ENCODE peak calls at places on chromosomes 12 and 14, in six cellular contexts. One of them, this sample, is unnamed.

GRCh38 chr14:91869556-91869955 is 2.2 kb upstream of the TC2N start:
- DNase-seq in amniotic stem cell: no peak
- DNase-seq in cardiac muscle cell: no peak
- DNase-seq in T-helper 17 cell: no peak
- DNase-seq in fibroblast of the conjunctiva: no peak
- DNase-seq in tibial nerve: no peak
- DNase-seq in this sample: no peak

GRCh38 chr12:14567311-14568195 is at the start of gene PLBD1:
- DNase-seq in amniotic stem cell: no peak
- DNase-seq in cardiac muscle cell: peak; percentile 46
- DNase-seq in T-helper 17 cell: no peak
- DNase-seq in fibroblast of the conjunctiva: peak; percentile 39
- DNase-seq in tibial nerve: no peak
- DNase-seq in this sample: no peak

GRCh38 chr14:94097091-94097490 is 13.4 kb upstream of the IFI27 start:
- DNase-seq in amniotic stem cell: no peak
- DNase-seq in cardiac muscle cell: no peak
- DNase-seq in T-helper 17 cell: no peak
- DNase-seq in fibroblast of the conjunctiva: no peak
- DNase-seq in tibial nerve: no peak
- DNase-seq in this sample: no peak

GRCh38 chr14:27608377-27608776 is 1010.5 kb upstream of the NOVA1 start:
- DNase-seq in amniotic stem cell: no peak
- DNase-seq in cardiac muscle cell: no peak
- DNase-seq in T-helper 17 cell: no peak
- DNase-seq in fibroblast of the conjunctiva: no peak
- DNase-seq in tibial nerve: no peak
- DNase-seq in this sample: no peak

GRCh38 chr14:72075649-72076334 is 143.6 kb downstream of the RGS6 start:
- DNase-seq in amniotic stem cell: no peak
- DNase-seq in cardiac muscle cell: no peak
- DNase-seq in T-helper 17 cell: no peak
- DNase-seq in fibroblast of the conjunctiva: no peak
- DNase-seq in tibial nerve: no peak
- DNase-seq in this sample: no peak

GRCh38 chr12:55664826-55665225 is 28.1 kb downstream of the OR10P1 start:
- DNase-seq in amniotic stem cell: no peak
- DNase-seq in cardiac muscle cell: no peak
- DNase-seq in T-helper 17 cell: no peak
- DNase-seq in fibroblast of the conjunctiva: no peak
- DNase-seq in tibial nerve: no peak
- DNase-seq in this sample: no peak

GRCh38 chr14:102262894-102263462 is 42.0 kb downstream of the MOK start:
- DNase-seq in amniotic stem cell: no peak
- DNase-seq in cardiac muscle cell: no peak
- DNase-seq in T-helper 17 cell: no peak
- DNase-seq in fibroblast of the conjunctiva: no peak
- DNase-seq in tibial nerve: no peak
- DNase-seq in this sample: peak; percentile 88

GRCh38 chr12:120581998-120582397 is 796 bp upstream of the POP5 start:
- DNase-seq in amniotic stem cell: no peak
- DNase-seq in cardiac muscle cell: no peak
- DNase-seq in T-helper 17 cell: no peak
- DNase-seq in fibroblast of the conjunctiva: no peak
- DNase-seq in tibial nerve: no peak
- DNase-seq in this sample: no peak

GRCh38 chr14:75927564-75928087 is 54.2 kb downstream of the TGFB3 start:
- DNase-seq in amniotic stem cell: no peak
- DNase-seq in cardiac muscle cell: no peak
- DNase-seq in T-helper 17 cell: no peak
- DNase-seq in fibroblast of the conjunctiva: no peak
- DNase-seq in tibial nerve: no peak
- DNase-seq in this sample: no peak

GRCh38 chr12:58443273-58443980 is 476.9 kb downstream of the LRIG3 start:
- DNase-seq in amniotic stem cell: no peak
- DNase-seq in cardiac muscle cell: peak; percentile 13
- DNase-seq in T-helper 17 cell: peak; percentile 5
- DNase-seq in fibroblast of the conjunctiva: no peak
- DNase-seq in tibial nerve: no peak
- DNase-seq in this sample: no peak

GRCh38 chr12:109387425-109388166 is 39.9 kb downstream of the MYO1H start:
- DNase-seq in amniotic stem cell: no peak
- DNase-seq in cardiac muscle cell: peak; percentile 53
- DNase-seq in T-helper 17 cell: no peak
- DNase-seq in fibroblast of the conjunctiva: peak; percentile 24
- DNase-seq in tibial nerve: no peak
- DNase-seq in this sample: no peak

GRCh38 chr14:99541677-99542470 is 60.7 kb downstream of the CCNK start:
- DNase-seq in amniotic stem cell: no peak
- DNase-seq in cardiac muscle cell: no peak
- DNase-seq in T-helper 17 cell: no peak
- DNase-seq in fibroblast of the conjunctiva: no peak
- DNase-seq in tibial nerve: no peak
- DNase-seq in this sample: no peak

GRCh38 chr12:111102062-111102735 is 181.8 kb upstream of the MYL2 start:
- DNase-seq in amniotic stem cell: no peak
- DNase-seq in cardiac muscle cell: no peak
- DNase-seq in T-helper 17 cell: no peak
- DNase-seq in fibroblast of the conjunctiva: no peak
- DNase-seq in tibial nerve: no peak
- DNase-seq in this sample: peak; percentile 82

GRCh38 chr14:95527392-95528002 is 7.4 kb upstream of the GLRX5 start:
- DNase-seq in amniotic stem cell: peak; percentile 76
- DNase-seq in cardiac muscle cell: no peak
- DNase-seq in T-helper 17 cell: peak; percentile 36
- DNase-seq in fibroblast of the conjunctiva: no peak
- DNase-seq in tibial nerve: peak; percentile 72
- DNase-seq in this sample: no peak

GRCh38 chr14:55328317-55328716 is 57.1 kb downstream of the FBXO34 start:
- DNase-seq in amniotic stem cell: no peak
- DNase-seq in cardiac muscle cell: no peak
- DNase-seq in T-helper 17 cell: no peak
- DNase-seq in fibroblast of the conjunctiva: no peak
- DNase-seq in tibial nerve: no peak
- DNase-seq in this sample: no peak

GRCh38 chr14:79044894-79045624 is 874.9 kb downstream of the NRXN3 start:
- DNase-seq in amniotic stem cell: peak; percentile 4
- DNase-seq in cardiac muscle cell: no peak
- DNase-seq in T-helper 17 cell: no peak
- DNase-seq in fibroblast of the conjunctiva: peak; percentile 4
- DNase-seq in tibial nerve: no peak
- DNase-seq in this sample: peak; percentile 98

GRCh38 chr12:28708918-28709371 is 440.1 kb upstream of the FAR2 start:
- DNase-seq in amniotic stem cell: peak; percentile 59
- DNase-seq in cardiac muscle cell: no peak
- DNase-seq in T-helper 17 cell: no peak
- DNase-seq in fibroblast of the conjunctiva: peak; percentile 90
- DNase-seq in tibial nerve: peak; percentile 13
- DNase-seq in this sample: no peak

GRCh38 chr12:100069795-100070194 is 72.9 kb downstream of the BLTP3B start:
- DNase-seq in amniotic stem cell: no peak
- DNase-seq in cardiac muscle cell: no peak
- DNase-seq in T-helper 17 cell: no peak
- DNase-seq in fibroblast of the conjunctiva: no peak
- DNase-seq in tibial nerve: no peak
- DNase-seq in this sample: no peak

GRCh38 chr14:75969891-75970290 is 11.9 kb downstream of the TGFB3 start:
- DNase-seq in amniotic stem cell: no peak
- DNase-seq in cardiac muscle cell: no peak
- DNase-seq in T-helper 17 cell: no peak
- DNase-seq in fibroblast of the conjunctiva: no peak
- DNase-seq in tibial nerve: no peak
- DNase-seq in this sample: no peak

GRCh38 chr12:127613056-127613455 is 653.9 kb upstream of the TMEM132C start:
- DNase-seq in amniotic stem cell: no peak
- DNase-seq in cardiac muscle cell: no peak
- DNase-seq in T-helper 17 cell: no peak
- DNase-seq in fibroblast of the conjunctiva: no peak
- DNase-seq in tibial nerve: no peak
- DNase-seq in this sample: no peak

GRCh38 chr12:69523433-69524330 is 53.5 kb downstream of the FRS2 start:
- DNase-seq in amniotic stem cell: no peak
- DNase-seq in cardiac muscle cell: no peak
- DNase-seq in T-helper 17 cell: no peak
- DNase-seq in fibroblast of the conjunctiva: no peak
- DNase-seq in tibial nerve: no peak
- DNase-seq in this sample: no peak

This sample was measured in RWPE2.